ENCODE peak calls at places on chromosomes 5 and 9, in four cellular contexts. One of them, this sample, is unnamed.

GRCh38 chr5:127311349-127311748 is 20.8 kb downstream of the MEGF10 start:
- DNase-seq in endothelial cell: no peak
- DNase-seq in CD8-positive, alpha-beta T cell: no peak
- DNase-seq in upper lobe of right lung: no peak
- DNase-seq in this sample: no peak

GRCh38 chr5:116482394-116482793 is 92.2 kb downstream of the SEMA6A start:
- DNase-seq in endothelial cell: no peak
- DNase-seq in CD8-positive, alpha-beta T cell: no peak
- DNase-seq in upper lobe of right lung: no peak
- DNase-seq in this sample: no peak

GRCh38 chr9:118595719-118596305 is 773.4 kb downstream of the BRINP1 start:
- DNase-seq in endothelial cell: peak
- DNase-seq in CD8-positive, alpha-beta T cell: no peak
- DNase-seq in upper lobe of right lung: no peak
- DNase-seq in this sample: no peak

GRCh38 chr5:165227515-165227914 is 1722.1 kb downstream of the MAT2B start:
- DNase-seq in endothelial cell: no peak
- DNase-seq in CD8-positive, alpha-beta T cell: no peak
- DNase-seq in upper lobe of right lung: no peak
- DNase-seq in this sample: no peak

GRCh38 chr5:68924490-68925145 is 169.2 kb upstream of the SLC30A5 start:
- DNase-seq in endothelial cell: no peak
- DNase-seq in CD8-positive, alpha-beta T cell: no peak
- DNase-seq in upper lobe of right lung: no peak
- DNase-seq in this sample: no peak

GRCh38 chr9:133252301-133252776 is 22.7 kb downstream of the ABO start:
- DNase-seq in endothelial cell: no peak
- DNase-seq in CD8-positive, alpha-beta T cell: no peak
- DNase-seq in upper lobe of right lung: peak
- DNase-seq in this sample: peak

GRCh38 chr5:136364307-136364706 is 1.0 kb downstream of the TRPC7 start:
- DNase-seq in endothelial cell: no peak
- DNase-seq in CD8-positive, alpha-beta T cell: no peak
- DNase-seq in upper lobe of right lung: no peak
- DNase-seq in this sample: no peak

GRCh38 chr5:53265043-53265442 is 155.5 kb upstream of the MOCS2 start:
- DNase-seq in endothelial cell: no peak
- DNase-seq in CD8-positive, alpha-beta T cell: no peak
- DNase-seq in upper lobe of right lung: no peak
- DNase-seq in this sample: no peak

GRCh38 chr9:8857330-8858249 is 1058.0 kb upstream of the DMAC1 start:
- DNase-seq in endothelial cell: peak
- DNase-seq in CD8-positive, alpha-beta T cell: no peak
- DNase-seq in upper lobe of right lung: peak
- DNase-seq in this sample: peak

GRCh38 chr9:4796988-4797956 is 4.5 kb downstream of the RCL1 start:
- DNase-seq in endothelial cell: peak
- DNase-seq in CD8-positive, alpha-beta T cell: no peak
- DNase-seq in upper lobe of right lung: no peak
- DNase-seq in this sample: no peak

GRCh38 chr5:40410231-40410861 is 269.4 kb upstream of the PTGER4 start:
- DNase-seq in endothelial cell: no peak
- DNase-seq in CD8-positive, alpha-beta T cell: peak
- DNase-seq in upper lobe of right lung: no peak
- DNase-seq in this sample: no peak

GRCh38 chr9:79012561-79012960 is 559.2 kb upstream of the TLE4 start:
- DNase-seq in endothelial cell: no peak
- DNase-seq in CD8-positive, alpha-beta T cell: no peak
- DNase-seq in upper lobe of right lung: no peak
- DNase-seq in this sample: no peak

GRCh38 chr5:74722271-74722670 is 37.2 kb downstream of the HEXB start:
- DNase-seq in endothelial cell: no peak
- DNase-seq in CD8-positive, alpha-beta T cell: no peak
- DNase-seq in upper lobe of right lung: no peak
- DNase-seq in this sample: no peak

GRCh38 chr5:124021066-124021641 is 509.2 kb downstream of the CSNK1G3 start:
- DNase-seq in endothelial cell: no peak
- DNase-seq in CD8-positive, alpha-beta T cell: no peak
- DNase-seq in upper lobe of right lung: no peak
- DNase-seq in this sample: no peak

DNA sequence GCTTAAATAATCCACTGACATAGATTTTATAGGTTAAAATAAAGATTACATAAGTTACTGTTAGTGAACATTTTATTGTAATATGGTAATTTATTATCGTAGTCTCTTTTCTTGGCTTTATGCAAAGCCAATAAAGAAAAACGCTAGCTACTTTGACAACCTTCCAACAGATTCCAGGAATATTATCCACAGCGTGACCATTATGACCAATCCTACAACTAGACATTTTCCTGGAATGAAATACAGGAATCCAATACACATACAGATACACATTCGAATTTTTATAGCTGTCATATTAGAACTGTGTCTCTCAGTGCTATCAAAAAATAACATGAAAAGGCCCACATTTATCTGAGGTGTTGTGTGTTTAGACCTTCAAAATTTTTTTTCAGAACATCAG is 13.1 kb downstream of the RPS23 start:
- DNase-seq in endothelial cell: no peak
- DNase-seq in CD8-positive, alpha-beta T cell: no peak
- DNase-seq in upper lobe of right lung: no peak
- DNase-seq in this sample: no peak
- TF ChIP-seq CTCF in endothelial cell: no peak
- TF ChIP-seq CTCF in CD8-positive, alpha-beta T cell: no peak
- TF ChIP-seq CTCF in upper lobe of right lung: no peak
- TF ChIP-seq CTCF in this sample: no peak

DNA sequence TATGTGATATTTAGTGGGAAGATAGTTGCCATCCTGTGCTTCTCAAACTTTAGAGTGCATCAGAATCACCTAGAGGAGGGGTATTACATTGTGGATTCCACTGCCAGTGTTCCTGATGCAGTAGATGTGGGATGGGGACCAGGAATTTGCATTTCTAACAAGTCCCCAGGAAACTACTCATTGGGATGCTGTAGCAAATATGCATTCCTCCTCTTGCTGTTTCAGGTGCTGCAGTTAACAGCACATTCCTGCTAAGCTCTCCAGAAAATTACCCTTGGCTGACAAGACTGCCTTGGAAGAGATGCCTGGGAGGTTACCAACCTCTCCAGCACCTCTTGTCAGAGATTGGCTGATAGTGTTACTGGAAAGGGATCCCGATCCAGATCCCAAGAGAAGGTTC is 270.5 kb downstream of the OSTF1 start:
- DNase-seq in endothelial cell: no peak
- DNase-seq in CD8-positive, alpha-beta T cell: no peak
- DNase-seq in upper lobe of right lung: no peak
- DNase-seq in this sample: no peak
- TF ChIP-seq CTCF in endothelial cell: no peak
- TF ChIP-seq CTCF in CD8-positive, alpha-beta T cell: no peak
- TF ChIP-seq CTCF in upper lobe of right lung: no peak
- TF ChIP-seq CTCF in this sample: no peak

GRCh38 chr9:110175275-110175968 is 32.5 kb downstream of the C9orf152 start:
- DNase-seq in endothelial cell: no peak
- DNase-seq in CD8-positive, alpha-beta T cell: no peak
- DNase-seq in upper lobe of right lung: no peak
- DNase-seq in this sample: no peak
- TF ChIP-seq CTCF in endothelial cell: no peak
- TF ChIP-seq CTCF in CD8-positive, alpha-beta T cell: no peak
- TF ChIP-seq CTCF in upper lobe of right lung: no peak
- TF ChIP-seq CTCF in this sample: no peak

GRCh38 chr5:78269088-78269703 is 25.3 kb downstream of the AP3B1 start:
- DNase-seq in endothelial cell: no peak
- DNase-seq in CD8-positive, alpha-beta T cell: no peak
- DNase-seq in upper lobe of right lung: no peak
- DNase-seq in this sample: no peak
- TF ChIP-seq CTCF in endothelial cell: peak
- TF ChIP-seq CTCF in CD8-positive, alpha-beta T cell: peak
- TF ChIP-seq CTCF in upper lobe of right lung: peak
- TF ChIP-seq CTCF in this sample: peak

DNA sequence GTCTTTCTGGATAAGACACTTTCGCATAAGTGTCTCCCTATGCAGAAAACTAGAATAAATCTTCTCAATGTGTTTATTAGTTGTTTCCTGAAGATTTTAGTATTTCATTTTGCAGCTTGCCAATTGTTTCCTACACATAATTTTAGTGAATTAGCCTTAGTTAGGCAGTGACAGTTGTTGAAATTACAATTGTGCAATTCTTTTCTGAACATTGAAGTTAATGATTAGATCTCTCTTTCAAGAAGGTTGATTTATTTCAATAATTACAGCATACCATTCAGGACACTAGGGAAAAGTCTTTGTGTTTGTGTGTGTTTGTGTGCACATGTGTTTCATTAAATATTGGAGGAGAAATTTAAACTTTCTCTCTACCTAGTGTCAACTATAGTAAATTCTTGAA is 199.6 kb upstream of the MPDZ start:
- DNase-seq in endothelial cell: no peak
- DNase-seq in CD8-positive, alpha-beta T cell: no peak
- DNase-seq in upper lobe of right lung: no peak
- DNase-seq in this sample: no peak
- TF ChIP-seq CTCF in endothelial cell: no peak
- TF ChIP-seq CTCF in CD8-positive, alpha-beta T cell: no peak
- TF ChIP-seq CTCF in upper lobe of right lung: no peak
- TF ChIP-seq CTCF in this sample: no peak

GRCh38 chr5:149317281-149318048 is 27.8 kb upstream of the GRPEL2 start:
- DNase-seq in endothelial cell: no peak
- DNase-seq in CD8-positive, alpha-beta T cell: peak
- DNase-seq in upper lobe of right lung: no peak
- DNase-seq in this sample: no peak
- TF ChIP-seq CTCF in endothelial cell: peak
- TF ChIP-seq CTCF in CD8-positive, alpha-beta T cell: peak
- TF ChIP-seq CTCF in upper lobe of right lung: peak
- TF ChIP-seq CTCF in this sample: peak

DNA sequence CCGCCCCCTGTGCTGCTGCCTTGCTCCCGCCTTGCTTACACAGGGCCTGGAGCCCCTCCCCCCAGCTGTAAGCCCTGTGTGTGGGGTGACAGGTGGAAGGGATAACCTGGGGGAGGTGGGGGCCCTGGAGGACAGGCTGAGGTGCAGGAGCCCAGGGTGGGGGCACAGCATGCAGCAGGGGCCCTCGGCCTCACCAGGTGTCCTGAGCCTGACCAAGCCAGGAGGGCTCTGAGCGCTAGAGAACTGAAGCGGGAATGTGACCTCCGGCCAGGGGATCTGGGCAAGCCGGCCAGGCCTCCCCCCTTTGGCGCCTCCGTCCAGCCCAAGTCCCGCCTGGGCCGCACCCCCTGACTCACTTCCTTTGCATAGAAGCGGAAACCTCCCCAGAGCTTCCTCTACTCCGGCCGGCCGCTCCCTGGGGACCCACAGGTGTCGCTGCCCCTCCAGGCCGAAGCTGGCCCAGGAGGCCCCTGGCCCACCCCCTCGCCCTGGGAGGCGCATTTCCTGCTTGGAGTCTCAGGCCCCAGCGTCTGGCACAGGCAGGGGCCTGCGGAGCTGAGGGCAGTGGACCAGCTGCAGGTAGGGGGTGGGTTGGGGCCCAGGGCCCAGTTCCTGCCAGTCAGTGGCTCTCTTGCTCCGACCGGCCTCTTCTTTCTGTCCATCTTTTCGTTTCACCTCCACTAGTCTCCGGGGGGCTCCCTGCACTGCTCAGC is at the start of gene TOR4A:
- DNase-seq in endothelial cell: peak
- DNase-seq in CD8-positive, alpha-beta T cell: no peak
- DNase-seq in upper lobe of right lung: peak
- DNase-seq in this sample: no peak
- TF ChIP-seq CTCF in endothelial cell: no peak
- TF ChIP-seq CTCF in CD8-positive, alpha-beta T cell: no peak
- TF ChIP-seq CTCF in upper lobe of right lung: peak
- TF ChIP-seq CTCF in this sample: no peak

GRCh38 chr9:10230512-10230911 is 382.3 kb downstream of the PTPRD start:
- DNase-seq in endothelial cell: no peak
- DNase-seq in CD8-positive, alpha-beta T cell: no peak
- DNase-seq in upper lobe of right lung: no peak
- DNase-seq in this sample: no peak

GRCh38 chr9:10228082-10228481 is 384.7 kb downstream of the PTPRD start:
- DNase-seq in endothelial cell: no peak
- DNase-seq in CD8-positive, alpha-beta T cell: no peak
- DNase-seq in upper lobe of right lung: no peak
- DNase-seq in this sample: no peak

GRCh38 chr9:10226996-10227395 is 385.8 kb downstream of the PTPRD start:
- DNase-seq in endothelial cell: no peak
- DNase-seq in CD8-positive, alpha-beta T cell: no peak
- DNase-seq in upper lobe of right lung: no peak
- DNase-seq in this sample: no peak

GRCh38 chr9:10238087-10238486 is 374.7 kb downstream of the PTPRD start:
- DNase-seq in endothelial cell: no peak
- DNase-seq in CD8-positive, alpha-beta T cell: no peak
- DNase-seq in upper lobe of right lung: no peak
- DNase-seq in this sample: no peak

DNA sequence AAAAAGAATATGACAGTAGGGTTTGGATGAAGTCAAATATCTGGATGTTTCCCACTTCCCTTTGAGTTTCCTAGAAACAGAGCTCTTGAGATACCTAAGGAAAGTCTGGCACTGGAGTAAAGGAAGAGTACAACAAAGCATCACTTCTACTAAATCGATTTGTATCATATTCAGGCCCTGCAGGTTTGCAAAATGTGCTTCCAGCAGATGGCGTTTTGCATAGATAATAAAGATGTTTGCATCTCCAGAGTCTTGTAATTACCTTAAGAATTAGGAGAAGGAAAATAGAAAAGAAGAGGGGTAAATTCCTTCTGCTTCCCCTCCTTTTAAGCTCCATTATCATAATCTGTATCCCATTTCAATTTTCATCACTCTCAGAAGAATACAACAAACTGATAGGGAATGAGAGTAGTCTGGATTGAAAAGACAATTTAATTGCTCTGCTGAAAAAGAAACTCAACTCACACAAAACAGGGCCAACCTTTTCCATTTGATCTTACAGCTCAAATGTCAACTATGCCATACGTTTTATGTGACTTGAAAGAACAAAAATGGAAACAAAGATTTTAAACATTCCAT is 380.4 kb downstream of the PTPRD start:
- DNase-seq in endothelial cell: no peak
- DNase-seq in CD8-positive, alpha-beta T cell: no peak
- DNase-seq in upper lobe of right lung: no peak
- DNase-seq in this sample: no peak
- TF ChIP-seq CTCF in endothelial cell: no peak
- TF ChIP-seq CTCF in CD8-positive, alpha-beta T cell: no peak
- TF ChIP-seq CTCF in upper lobe of right lung: no peak
- TF ChIP-seq CTCF in this sample: peak

This sample was measured in osteocyte.